ENCODE peak calls at places on chromosomes 7 and 10, in six cellular contexts. E is HL-60, D is fibroblast of mammary gland, R is dorsolateral prefrontal cortex, X is GM06990, F is breast epithelium. G is an unnamed sample.
A peak's percentile ranks its signal among the peaks of the same experiment; 100 is the strongest.

GRCh38 chr7:148623586-148624282 is 33.2 kb downstream of the C7orf33 start:
- DNase-seq in X (no peak), E (no peak), D (peak; percentile 45), F (no peak), R (no peak), G (no peak)

GRCh38 chr10:108421256-108421655 is 1256.8 kb upstream of the SORCS1 start:
- DNase-seq in E (peak; percentile 32), R (no peak), X (no peak), D (no peak), F (no peak), G (no peak)

GRCh38 chr7:1267016-1267900 is 34.6 kb downstream of the UNCX start:
- DNase-seq in R (no peak), D (no peak), X (no peak), E (no peak), F (no peak), G (no peak)

GRCh38 chr7:105639677-105640493 is 58.6 kb upstream of the EFCAB10 start:
- DNase-seq in E (no peak), R (no peak), X (no peak), D (no peak), F (no peak), G (no peak)

GRCh38 chr7:140342732-140343514 is 55.4 kb downstream of the SLC37A3 start:
- DNase-seq in D (peak; percentile 23), R (peak; percentile 65), X (no peak), F (no peak), E (peak; percentile 46), G (no peak)

GRCh38 chr7:112006071-112006470 is 200.1 kb downstream of the DOCK4 start:
- DNase-seq in E (no peak), F (no peak), R (no peak), X (no peak), D (no peak), G (no peak)

GRCh38 chr7:11404355-11404754 is 427.6 kb downstream of the THSD7A start:
- DNase-seq in D (no peak), R (no peak), X (no peak), E (no peak), F (no peak), G (no peak)

GRCh38 chr10:23035569-23035968 is 59.8 kb upstream of the MSRB2 start:
- DNase-seq in D (peak; percentile 11), F (no peak), E (no peak), X (no peak), R (no peak), G (no peak)

GRCh38 chr7:155680864-155681263 is 36.4 kb downstream of the RBM33 start:
- DNase-seq in F (no peak), X (no peak), D (no peak), R (no peak), E (no peak), G (no peak)

GRCh38 chr10:394061-394438 is 258.8 kb downstream of the ZMYND11 start:
- DNase-seq in F (no peak), E (no peak), D (no peak), X (no peak), R (no peak), G (no peak)

GRCh38 chr10:89301721-89302445 is at the start of gene IFIT2:
- DNase-seq in F (no peak), E (peak; percentile 38), X (peak; percentile 66), R (no peak), D (peak; percentile 78), G (no peak)

GRCh38 chr7:115357213-115357999 is 435.5 kb downstream of the MDFIC start:
- DNase-seq in E (no peak), D (peak; percentile 98), F (no peak), X (no peak), R (no peak), G (no peak)

GRCh38 chr10:58178811-58179210 is 88.9 kb downstream of the IPMK start:
- DNase-seq in D (peak; percentile 41), X (no peak), E (no peak), F (no peak), R (no peak), G (no peak)

GRCh38 chr10:99661370-99661749 is 2.1 kb downstream of the ENTPD7 start:
- DNase-seq in F (no peak), D (peak; percentile 93), E (no peak), R (no peak), X (no peak), G (no peak)

GRCh38 chr7:46007194-46007593 is 86.1 kb upstream of the IGFBP3 start:
- DNase-seq in E (no peak), F (no peak), D (peak; percentile 45), X (no peak), R (no peak), G (no peak)

DNA sequence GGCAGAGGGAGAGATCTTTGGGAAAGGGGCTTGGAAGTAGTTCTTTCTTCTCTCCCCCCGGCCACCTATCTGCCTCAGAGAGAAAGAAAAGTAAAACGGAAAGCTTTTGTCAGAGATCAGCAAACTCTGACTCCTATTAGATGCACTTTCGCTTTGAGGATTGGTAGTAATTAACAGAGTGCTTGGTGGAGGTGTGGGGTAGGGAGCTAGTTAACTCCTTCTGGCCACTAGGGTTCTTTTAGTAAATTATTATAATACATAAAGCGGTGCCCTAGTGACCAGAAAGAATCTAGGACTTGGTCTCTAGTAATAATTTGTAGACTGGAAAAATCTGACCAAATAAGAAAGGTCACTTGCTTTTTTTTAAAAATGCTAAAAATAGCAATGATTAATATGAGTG is 54.6 kb downstream of the CPVL start:
- DNase-seq in R (no peak), E (no peak), X (peak; percentile 45), F (no peak), D (peak; percentile 10), G (no peak)
- TF ChIP-seq CTCF in R (no peak), E (no peak), X (peak; percentile 29), F (no peak), D (no peak), G (no peak)

DNA sequence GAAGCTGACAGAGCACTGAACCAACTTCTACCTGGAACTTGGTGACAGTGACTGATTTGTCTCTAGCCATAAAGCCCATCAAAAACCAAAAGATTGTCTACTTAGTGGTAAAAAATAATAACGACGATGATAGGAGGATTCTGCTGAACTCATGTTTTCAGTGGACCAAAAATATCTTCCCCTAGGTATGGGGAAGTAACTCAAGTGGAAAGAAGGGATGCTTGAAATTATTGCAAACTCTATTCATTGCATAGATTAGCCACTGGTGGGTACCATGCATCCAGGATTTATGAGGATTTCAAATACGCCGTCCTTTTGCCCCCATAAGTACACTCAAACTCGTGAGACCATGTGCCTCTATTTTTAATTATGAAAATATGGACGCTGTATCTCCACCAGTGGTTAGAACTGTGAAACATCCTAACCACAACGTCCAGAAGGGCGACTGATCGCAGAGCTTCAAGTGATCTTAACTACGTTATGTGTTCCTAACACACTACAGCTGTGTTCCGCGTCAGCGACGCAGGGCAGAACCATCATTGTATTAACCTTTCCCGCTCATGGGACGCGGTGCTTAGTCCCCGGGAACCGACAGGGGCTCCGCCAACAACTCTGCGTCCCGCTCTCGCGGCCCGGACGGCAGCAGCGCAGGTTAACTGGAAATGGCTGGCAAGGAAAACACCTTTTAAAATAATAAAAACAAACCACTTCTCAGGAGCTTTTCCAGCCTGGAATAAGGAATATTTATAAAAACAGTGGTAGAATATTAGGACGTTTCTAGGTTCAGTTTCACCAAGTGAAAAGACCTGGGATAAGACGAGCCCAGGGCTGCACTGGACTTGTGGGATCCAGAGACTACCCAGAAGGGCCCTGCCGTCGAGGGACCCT is 776 bp downstream of the PEX1 start:
- DNase-seq in E (peak; percentile 11), F (peak; percentile 23), X (peak; percentile 69), D (peak; percentile 58), R (peak; percentile 53), G (peak; percentile 64)
- TF ChIP-seq CTCF in E (no peak), F (no peak), X (no peak), D (no peak), R (no peak), G (no peak)

GRCh38 chr7:50644114-50644513 is 78.9 kb upstream of the DDC start:
- DNase-seq in F (no peak), D (no peak), R (no peak), E (no peak), X (no peak), G (no peak)

GRCh38 chr7:50640256-50640655 is 75.1 kb upstream of the DDC start:
- DNase-seq in D (no peak), R (no peak), X (no peak), E (no peak), F (no peak), G (no peak)

GRCh38 chr7:50644586-50644985 is 79.4 kb upstream of the DDC start:
- DNase-seq in E (no peak), X (no peak), D (no peak), R (no peak), F (no peak), G (no peak)

GRCh38 chr7:50640779-50641178 is 75.6 kb upstream of the DDC start:
- DNase-seq in D (no peak), X (no peak), E (no peak), F (no peak), R (no peak), G (no peak)

GRCh38 chr7:50641442-50642405 is 76.5 kb upstream of the DDC start:
- DNase-seq in D (no peak), F (no peak), E (no peak), X (no peak), R (peak; percentile 90), G (no peak)
- TF ChIP-seq CTCF in D (no peak), F (no peak), E (no peak), X (peak; percentile 22), R (peak; percentile 72), G (no peak)

DNA sequence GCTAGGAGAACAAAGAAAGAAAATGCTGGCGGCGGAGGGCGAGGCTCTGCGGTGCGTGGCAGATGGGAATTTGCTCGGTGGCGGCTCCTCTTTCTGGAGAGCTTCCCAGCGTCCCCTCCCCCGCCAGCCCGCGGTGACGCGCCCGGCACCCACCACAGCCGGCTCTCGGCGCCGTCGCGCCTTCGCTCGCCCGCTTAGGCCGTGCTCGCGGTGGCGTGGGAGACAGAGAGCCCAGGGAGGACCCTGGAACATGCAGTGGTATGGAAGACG is 609 bp upstream of the CSGALNACT2 start:
- DNase-seq in D (peak; percentile 45), F (no peak), X (no peak), E (no peak), R (peak; percentile 82), G (peak; percentile 78)
- TF ChIP-seq CTCF in D (no peak), F (no peak), X (no peak), E (no peak), R (no peak), G (no peak)

GRCh38 chr7:64888561-64888900 is 14.5 kb upstream of the ZNF273 start:
- DNase-seq in X (no peak), D (no peak), E (no peak), F (no peak), R (no peak), G (no peak)

GRCh38 chr7:64886956-64887545 is 16.0 kb upstream of the ZNF273 start:
- DNase-seq in E (no peak), F (peak; percentile 11), D (no peak), R (no peak), X (no peak), G (peak; percentile 14)

GRCh38 chr7:64888901-64889685 is 14.0 kb upstream of the ZNF273 start:
- DNase-seq in E (no peak), D (peak; percentile 21), F (peak; percentile 18), R (no peak), X (no peak), G (peak; percentile 48)

GRCh38 chr7:64889686-64890162 is 13.3 kb upstream of the ZNF273 start:
- DNase-seq in D (no peak), F (no peak), X (no peak), R (no peak), E (no peak), G (no peak)

GRCh38 chr7:64887756-64888508 is 15.1 kb upstream of the ZNF273 start:
- DNase-seq in D (no peak), E (no peak), R (no peak), F (peak; percentile 12), X (no peak), G (peak; percentile 37)
- TF ChIP-seq CTCF in D (peak; percentile 27), E (no peak), R (peak; percentile 39), F (no peak), X (peak; percentile 36), G (no peak)

GRCh38 chr10:93126484-93127052 is 52.9 kb downstream of the CYP26A1 start:
- DNase-seq in X (no peak), E (no peak), R (no peak), F (no peak), D (no peak), G (no peak)
- TF ChIP-seq CTCF in X (peak; percentile 29), E (peak; percentile 19), R (no peak), F (no peak), D (peak; percentile 48), G (no peak)